ENCODE peak calls at places on chromosomes 6 and 20, in five cellular contexts. W is breast epithelium, D is IMR-90, C is left ventricle myocardium inferior, Z is colonic mucosa. T is an unnamed sample. For H3K4me1, the result is how much of the 10 kb centered on the place peaks cover.

GRCh38 chr6:71268710-71269437 is 19.7 kb upstream of the OGFRL1 start:
- DNase-seq in W (no peak), D (no peak), C (no peak), Z (no peak), T (no peak)

GRCh38 chr20:10381477-10381876 is 52.5 kb downstream of the MKKS start:
- DNase-seq in W (no peak), D (no peak), C (no peak), Z (no peak), T (no peak)

GRCh38 chr6:151493495-151494234 is at the start of gene CCDC170:
- DNase-seq in W (peak), D (no peak), C (peak), Z (peak), T (no peak)

GRCh38 chr20:21096321-21097043 is 9.7 kb downstream of the LINC00237 start:
- DNase-seq in W (no peak), D (peak), C (no peak), Z (no peak), T (no peak)

GRCh38 chr6:106974999-106975698 is 620 bp upstream of the CD24 start:
- DNase-seq in W (peak), D (no peak), C (peak), Z (peak), T (peak)

GRCh38 chr20:35232575-35232974 is 6.1 kb downstream of the MMP24 start:
- DNase-seq in W (no peak), D (peak), C (no peak), Z (no peak), T (no peak)

GRCh38 chr20:59006864-59007757 is at the start of gene CTSZ:
- DNase-seq in W (peak), D (no peak), C (peak), Z (peak), T (no peak)

GRCh38 chr20:53735536-53736050 is 142.0 kb upstream of the ZNF217 start:
- DNase-seq in W (no peak), D (peak), C (no peak), Z (no peak), T (peak)

GRCh38 chr20:23205656-23206055 is 119.5 kb upstream of the CD93 start:
- DNase-seq in W (no peak), D (peak), C (peak), Z (peak), T (peak)

GRCh38 chr6:15901141-15902115 is 227.5 kb upstream of the MYLIP start:
- DNase-seq in W (no peak), D (no peak), C (no peak), Z (no peak), T (peak)

GRCh38 chr6:20217900-20218299 is 5.6 kb upstream of the MBOAT1 start:
- DNase-seq in W (no peak), D (no peak), C (no peak), Z (no peak), T (no peak)

GRCh38 chr6:52511572-52512151 is 65.2 kb downstream of the TRAM2 start:
- DNase-seq in W (no peak), D (peak), C (no peak), Z (no peak), T (no peak)

GRCh38 chr6:11258260-11259237 is 26.1 kb upstream of the NEDD9 start:
- DNase-seq in W (no peak), D (no peak), C (no peak), Z (no peak), T (peak)

GRCh38 chr20:47875302-47876025 is 90.2 kb upstream of the SULF2 start:
- DNase-seq in W (no peak), D (no peak), C (no peak), Z (no peak), T (no peak)
- TF ChIP-seq CTCF in W (no peak), D (no peak), C (no peak), Z (no peak), T (no peak)

GRCh38 chr20:17946572-17947473 is 21.8 kb downstream of the SNX5 start:
- DNase-seq in W (no peak), D (no peak), C (no peak), Z (no peak), T (no peak)

GRCh38 chr20:17949899-17950298 is 18.7 kb downstream of the SNX5 start:
- DNase-seq in W (no peak), D (no peak), C (no peak), Z (no peak), T (no peak)

GRCh38 chr20:17946040-17946439 is 22.6 kb downstream of the SNX5 start:
- DNase-seq in W (no peak), D (no peak), C (no peak), Z (no peak), T (no peak)

GRCh38 chr20:17948442-17948841 is 20.2 kb downstream of the SNX5 start:
- DNase-seq in W (no peak), D (no peak), C (no peak), Z (no peak), T (no peak)

GRCh38 chr20:17947474-17947815 is 21.1 kb downstream of the SNX5 start:
- DNase-seq in W (no peak), D (no peak), C (no peak), Z (no peak), T (no peak)
- H3K4me1 ChIP-seq in W (under half), D (under half), C (under half), Z (under half), T (under half)

GRCh38 chr6:166460473-166461437 is 78.0 kb upstream of the MPC1 start:
- DNase-seq in W (no peak), D (peak), C (no peak), Z (no peak), T (peak)
- H3K27ac ChIP-seq in W (no peak), D (no peak), C (peak), Z (no peak), T (no peak)

GRCh38 chr20:44750081-44750805 is 4.6 kb downstream of the KCNK15 start:
- DNase-seq in W (no peak), D (no peak), C (no peak), Z (no peak), T (no peak)
- TF ChIP-seq CTCF in W (no peak), D (peak), C (peak), Z (no peak), T (peak)

DNA sequence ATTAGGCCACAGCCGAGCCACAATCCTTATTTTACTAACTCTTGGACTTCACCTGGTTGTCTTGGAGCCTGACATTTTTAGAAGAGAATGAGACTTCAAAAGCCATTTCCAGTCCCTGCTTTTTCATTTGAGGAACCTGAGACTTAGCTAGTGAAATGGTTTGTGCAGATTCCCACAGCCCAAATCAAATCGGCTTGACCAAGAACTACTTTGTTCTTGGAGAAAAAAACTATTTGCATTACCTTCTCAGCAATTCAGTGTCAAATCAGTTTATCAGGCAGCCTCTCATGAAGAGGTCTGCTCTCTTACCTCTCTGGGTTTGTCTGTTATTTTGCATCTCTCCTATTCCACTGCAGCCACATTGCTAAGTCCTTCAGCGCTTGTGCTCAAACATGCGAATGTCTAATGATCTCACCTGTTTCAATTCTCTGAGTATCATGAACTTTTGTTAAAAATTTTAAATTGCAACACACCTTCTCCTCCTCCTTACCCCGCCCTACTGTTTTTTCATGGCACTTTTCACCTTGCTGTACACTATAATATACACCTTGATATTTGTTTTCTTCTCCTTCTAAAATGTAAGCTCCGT is 573 bp upstream of the IFNGR1 start:
- DNase-seq in W (no peak), D (no peak), C (no peak), Z (no peak), T (peak)
- H3K4me1 ChIP-seq in W (under half), D (under half), C (half or more), Z (under half), T (under half)

GRCh38 chr6:137882225-137882961 is 15.3 kb downstream of the TNFAIP3 start:
- DNase-seq in W (no peak), D (peak), C (no peak), Z (no peak), T (no peak)
- H3K27ac ChIP-seq in W (peak), D (no peak), C (no peak), Z (no peak), T (no peak)

GRCh38 chr6:134170844-134171243 is 118.4 kb upstream of the SLC2A12 start:
- DNase-seq in W (no peak), D (peak), C (no peak), Z (no peak), T (peak)
- TF ChIP-seq CTCF in W (no peak), D (no peak), C (no peak), Z (no peak), T (no peak)